ENCODE peak calls at places on chromosomes 11 and 22, in four cellular contexts. One of them, this sample, is unnamed.

GRCh38 chr11:66768088-66768521 is 39.1 kb upstream of the SPTBN2 start:
- DNase-seq in EH: no peak
- DNase-seq in NCI-H1417 treated with DMSO at 0.1 percent for 48 hours: no peak
- DNase-seq in stimulated activated CD8-positive, alpha-beta memory T cell treated with anti-CD3 and anti-CD28 coated beads, Interleukin-15, amount 100 ng/mL, for 1 hour: no peak
- DNase-seq in this sample: no peak

GRCh38 chr22:25069758-25070461 is 117.4 kb downstream of the KIAA1671 start:
- DNase-seq in EH: no peak
- DNase-seq in NCI-H1417 treated with DMSO at 0.1 percent for 48 hours: no peak
- DNase-seq in stimulated activated CD8-positive, alpha-beta memory T cell treated with anti-CD3 and anti-CD28 coated beads, Interleukin-15, amount 100 ng/mL, for 1 hour: no peak
- DNase-seq in this sample: no peak

GRCh38 chr11:131629925-131630324 is 259.5 kb downstream of the NTM start:
- DNase-seq in stimulated activated CD8-positive, alpha-beta memory T cell treated with anti-CD3 and anti-CD28 coated beads, Interleukin-15, amount 100 ng/mL, for 1 hour: no peak
- DNase-seq in NCI-H1417 treated with DMSO at 0.1 percent for 48 hours: no peak
- DNase-seq in EH: no peak
- DNase-seq in this sample: no peak

GRCh38 chr11:123483058-123483457 is 53.0 kb downstream of the GRAMD1B start:
- DNase-seq in stimulated activated CD8-positive, alpha-beta memory T cell treated with anti-CD3 and anti-CD28 coated beads, Interleukin-15, amount 100 ng/mL, for 1 hour: no peak
- DNase-seq in EH: peak; percentile 32
- DNase-seq in NCI-H1417 treated with DMSO at 0.1 percent for 48 hours: no peak
- DNase-seq in this sample: no peak

GRCh38 chr11:78798567-78799170 is 224.0 kb upstream of the NARS2 start:
- DNase-seq in NCI-H1417 treated with DMSO at 0.1 percent for 48 hours: no peak
- DNase-seq in EH: peak; percentile 74
- DNase-seq in stimulated activated CD8-positive, alpha-beta memory T cell treated with anti-CD3 and anti-CD28 coated beads, Interleukin-15, amount 100 ng/mL, for 1 hour: no peak
- DNase-seq in this sample: no peak

GRCh38 chr11:122593473-122594420 is 61.8 kb upstream of the UBASH3B start:
- DNase-seq in EH: no peak
- DNase-seq in stimulated activated CD8-positive, alpha-beta memory T cell treated with anti-CD3 and anti-CD28 coated beads, Interleukin-15, amount 100 ng/mL, for 1 hour: no peak
- DNase-seq in NCI-H1417 treated with DMSO at 0.1 percent for 48 hours: no peak
- DNase-seq in this sample: no peak

GRCh38 chr22:21683401-21683811 is 17.6 kb downstream of the PPIL2 start:
- DNase-seq in EH: no peak
- DNase-seq in NCI-H1417 treated with DMSO at 0.1 percent for 48 hours: no peak
- DNase-seq in stimulated activated CD8-positive, alpha-beta memory T cell treated with anti-CD3 and anti-CD28 coated beads, Interleukin-15, amount 100 ng/mL, for 1 hour: no peak
- DNase-seq in this sample: no peak

GRCh38 chr22:19419464-19420178 is 11.9 kb downstream of the HIRA start:
- DNase-seq in stimulated activated CD8-positive, alpha-beta memory T cell treated with anti-CD3 and anti-CD28 coated beads, Interleukin-15, amount 100 ng/mL, for 1 hour: no peak
- DNase-seq in NCI-H1417 treated with DMSO at 0.1 percent for 48 hours: no peak
- DNase-seq in EH: no peak
- DNase-seq in this sample: no peak

GRCh38 chr11:1419811-1420210 is 30.1 kb downstream of the BRSK2 start:
- DNase-seq in EH: no peak
- DNase-seq in stimulated activated CD8-positive, alpha-beta memory T cell treated with anti-CD3 and anti-CD28 coated beads, Interleukin-15, amount 100 ng/mL, for 1 hour: no peak
- DNase-seq in NCI-H1417 treated with DMSO at 0.1 percent for 48 hours: no peak
- DNase-seq in this sample: no peak

GRCh38 chr11:9906043-9906791 is 242.3 kb downstream of the SWAP70 start:
- DNase-seq in NCI-H1417 treated with DMSO at 0.1 percent for 48 hours: no peak
- DNase-seq in stimulated activated CD8-positive, alpha-beta memory T cell treated with anti-CD3 and anti-CD28 coated beads, Interleukin-15, amount 100 ng/mL, for 1 hour: no peak
- DNase-seq in EH: peak; percentile 99
- DNase-seq in this sample: no peak

GRCh38 chr11:20057055-20057943 is 103.0 kb downstream of the DBX1 start:
- DNase-seq in NCI-H1417 treated with DMSO at 0.1 percent for 48 hours: no peak
- DNase-seq in EH: peak; percentile 74
- DNase-seq in stimulated activated CD8-positive, alpha-beta memory T cell treated with anti-CD3 and anti-CD28 coated beads, Interleukin-15, amount 100 ng/mL, for 1 hour: no peak
- DNase-seq in this sample: no peak

This sample was measured in DMS 273 treated with DMSO at 0.1 percent for 48 hours.